ENCODE peak calls at places on chromosomes 4 and X, in six cellular contexts. K, W, E, D, Y and A are unnamed samples.

GRCh38 chr4:118955515-118955914 is 66.9 kb downstream of the SYNPO2 start:
- DNase-seq in Y (no peak), K (no peak), W (no peak), E (no peak), D (no peak), A (no peak)

GRCh38 chrX:124388562-124388961 is 42.2 kb downstream of the SH2D1A start:
- DNase-seq in E (peak; percentile 10), W (peak; percentile 42), D (peak; percentile 33), Y (peak; percentile 49), K (peak; percentile 9), A (no peak)

GRCh38 chr4:137707221-137707620 is 174.9 kb upstream of the PCDH18 start:
- DNase-seq in E (no peak), K (no peak), Y (no peak), W (no peak), D (no peak), A (no peak)

GRCh38 chrX:24113161-24113560 is 36.4 kb upstream of the ZFX start:
- DNase-seq in W (no peak), E (no peak), K (no peak), Y (peak; percentile 76), D (no peak), A (no peak)

GRCh38 chr4:56148428-56148827 is 199.7 kb downstream of the CEP135 start:
- DNase-seq in W (no peak), D (no peak), K (no peak), Y (no peak), E (no peak), A (no peak)

GRCh38 chr4:184668511-184669114 is 19.1 kb downstream of the PRIMPOL start:
- DNase-seq in Y (peak; percentile 23), E (no peak), K (no peak), D (peak; percentile 27), W (no peak), A (no peak)

GRCh38 chrX:106039920-106040319 is 1.4 kb upstream of the SERPINA7 start:
- DNase-seq in Y (no peak), K (peak; percentile 52), W (no peak), D (no peak), E (peak; percentile 8), A (no peak)

GRCh38 chrX:151789179-151789800 is 54.7 kb downstream of the CNGA2 start:
- DNase-seq in D (peak; percentile 39), K (no peak), W (no peak), E (no peak), Y (peak; percentile 45), A (no peak)

GRCh38 chr4:156779774-156780173 is 191.8 kb downstream of the PDGFC start:
- DNase-seq in D (peak; percentile 69), K (peak; percentile 86), W (no peak), Y (peak; percentile 95), E (peak; percentile 52), A (no peak)

GRCh38 chr4:1172228-1172851 is at the start of gene SPON2:
- DNase-seq in K (peak; percentile 39), W (no peak), E (no peak), D (no peak), Y (peak; percentile 27), A (no peak)

GRCh38 chr4:112637552-112637866 is 566 bp downstream of the LARP7 start:
- DNase-seq in W (no peak), Y (no peak), K (no peak), E (no peak), D (no peak), A (no peak)

GRCh38 chr4:112633477-112634235 is 3.1 kb downstream of the ZGRF1 start:
- DNase-seq in W (peak; percentile 15), K (peak; percentile 18), D (peak; percentile 48), E (peak; percentile 10), Y (peak; percentile 43), A (peak; percentile 17)

DNA sequence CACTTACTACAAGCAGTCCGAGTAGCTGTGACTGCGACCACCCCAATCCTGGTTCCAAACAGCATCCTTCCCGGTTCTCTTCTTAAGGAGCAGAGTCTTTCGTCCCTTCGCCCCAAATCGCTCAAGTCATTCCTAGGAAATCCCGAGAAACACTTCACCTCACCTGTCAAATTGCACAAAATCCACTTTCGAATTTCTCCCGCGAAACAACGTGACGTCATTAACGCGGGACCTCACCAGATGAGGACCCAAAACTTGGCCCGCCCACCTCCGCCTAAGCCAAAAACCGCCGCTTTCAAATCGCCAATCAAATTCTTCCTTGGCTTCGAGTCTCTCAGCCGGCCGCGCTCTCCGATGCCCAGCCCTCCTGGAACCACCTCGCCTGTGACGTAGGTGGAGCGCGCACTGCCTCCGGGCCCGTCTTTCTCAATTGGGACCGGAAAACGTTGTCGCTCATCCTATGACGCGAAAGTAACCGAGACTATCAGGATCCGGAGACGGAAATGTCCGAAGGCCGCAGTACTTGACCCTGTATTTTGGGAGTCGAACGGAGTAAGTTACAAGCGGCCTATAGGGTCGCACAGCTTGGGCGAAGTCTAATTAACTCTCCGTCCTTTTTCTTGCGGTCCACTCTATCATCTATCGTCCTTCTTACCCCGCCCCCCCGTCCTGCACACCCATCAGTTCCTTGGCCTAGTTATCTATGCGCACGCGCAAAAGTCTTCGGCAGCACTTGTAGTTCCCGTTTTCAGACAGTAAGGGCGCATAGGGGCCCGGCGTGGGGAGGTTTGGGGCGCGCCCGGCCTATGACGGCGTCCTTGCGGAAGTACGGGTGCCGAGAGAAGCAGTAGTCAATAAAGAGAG is at the start of the genes LARP7 and ZGRF1:
- DNase-seq in K (peak; percentile 97), E (peak; percentile 99), D (peak; percentile 99), W (peak; percentile 90), Y (peak; percentile 99), A (peak; percentile 96)
- TF ChIP-seq POLR2A in K (peak; percentile 81), E (peak; percentile 21), D (no peak), W (peak; percentile 82), Y (peak; percentile 79), A (peak; percentile 77)

GRCh38 chr4:21768349-21769310 is 179.9 kb downstream of the KCNIP4 start:
- DNase-seq in K (peak; percentile 28), E (peak; percentile 28), Y (peak; percentile 52), D (peak; percentile 74), W (peak; percentile 13), A (no peak)
- H2AFZ ChIP-seq in K (no peak overlapping the region), E (no peak overlapping the region), Y (no peak overlapping the region), D (no peak overlapping the region), W (no peak overlapping the region), A (no peak overlapping the region)

GRCh38 chrX:132023896-132024386 is 839 bp downstream of the STK26 start:
- DNase-seq in E (no peak), Y (no peak), W (peak; percentile 41), D (peak; percentile 1), K (no peak), A (no peak)

GRCh38 chrX:132022863-132023116 is 312 bp upstream of the STK26 start:
- DNase-seq in D (no peak), K (no peak), Y (no peak), W (no peak), E (no peak), A (no peak)

GRCh38 chrX:132022115-132022862 is 813 bp upstream of the STK26 start:
- DNase-seq in E (no peak), W (peak; percentile 27), Y (no peak), K (peak; percentile 2), D (peak; percentile 29), A (no peak)

GRCh38 chrX:132025085-132025484 is 2.0 kb downstream of the STK26 start:
- DNase-seq in K (peak; percentile 3), Y (no peak), E (no peak), D (no peak), W (no peak), A (no peak)

GRCh38 chrX:132023117-132023895 is at the start of gene STK26:
- DNase-seq in W (peak; percentile 84), Y (no peak), E (peak; percentile 43), K (peak; percentile 44), D (peak; percentile 50), A (no peak)
- TF ChIP-seq POLR2A in W (peak; percentile 94), Y (no peak), E (no peak), K (peak; percentile 54), D (no peak), A (peak; percentile 97)

DNA sequence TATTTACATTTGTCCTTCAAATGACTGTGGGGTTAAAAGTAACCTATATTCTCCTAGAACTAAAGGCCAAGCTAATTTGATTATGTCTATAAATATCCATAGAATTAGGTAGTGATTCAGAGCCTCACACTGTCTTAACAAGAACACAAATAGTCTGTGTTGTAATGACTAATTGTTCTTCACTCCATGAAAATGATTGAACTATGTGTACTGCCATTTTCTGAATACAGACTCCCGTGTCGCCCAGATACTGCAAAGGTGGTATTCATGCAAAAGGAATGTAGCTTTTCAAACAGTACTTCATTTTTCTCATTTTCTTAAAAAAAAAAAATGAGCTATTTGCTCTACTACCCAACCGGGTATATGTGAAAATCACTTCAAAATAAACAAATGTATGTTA is 11.3 kb upstream of the PHKA2 start:
- DNase-seq in D (peak; percentile 22), K (peak; percentile 47), E (no peak), W (no peak), Y (peak; percentile 61), A (no peak)
- H2AFZ ChIP-seq in D (no peak overlapping the region), K (no peak overlapping the region), E (no peak overlapping the region), W (no peak overlapping the region), Y (no peak overlapping the region), A (no peak overlapping the region)

GRCh38 chr4:8468746-8469535 is 28.4 kb downstream of the TRMT44 start:
- DNase-seq in K (peak; percentile 16), W (peak; percentile 72), E (peak; percentile 27), Y (peak; percentile 57), D (peak; percentile 45), A (peak; percentile 5)
- TF ChIP-seq POLR2A in K (no peak), W (no peak), E (no peak), Y (no peak), D (no peak), A (no peak)